ENCODE peak calls at places on chromosomes 11 and 22, in nine cellular contexts. X is ovary, M is IMR-90, C is tibial nerve, F is heart left ventricle, I is uterus, Q is stomach, J is body of pancreas, L is H1. T is an unnamed sample.

GRCh38 chr11:13850256-13851010 is 112.1 kb upstream of the SPON1 start:
- DNase-seq in X (no peak), M (no peak), C (no peak), F (no peak), I (no peak), Q (no peak), J (no peak), L (no peak), T (no peak)

GRCh38 chr11:115606223-115607220 is 102.3 kb upstream of the CADM1 start:
- DNase-seq in X (peak; percentile 53), M (peak; percentile 67), C (no peak), F (peak; percentile 74), I (peak; percentile 31), Q (peak; percentile 31), J (peak; percentile 55), L (no peak), T (no peak)

GRCh38 chr11:24734742-24735141 is 237.9 kb downstream of the LUZP2 start:
- DNase-seq in X (no peak), M (no peak), C (no peak), F (no peak), I (no peak), Q (no peak), J (no peak), L (no peak), T (no peak)

GRCh38 chr11:65043881-65044501 is 3.0 kb downstream of the SAC3D1 start:
- DNase-seq in X (no peak), M (peak; percentile 43), C (no peak), F (peak; percentile 48), I (no peak), Q (no peak), J (no peak), L (no peak), T (no peak)

GRCh38 chr11:109508185-109508584 is 86.2 kb downstream of the C11orf87 start:
- DNase-seq in X (no peak), M (no peak), C (no peak), F (no peak), I (no peak), Q (no peak), J (no peak), L (no peak), T (no peak)

GRCh38 chr22:22244337-22245250 is at the start of gene VPREB1:
- DNase-seq in X (no peak), M (no peak), C (no peak), F (no peak), I (no peak), Q (no peak), J (no peak), L (no peak), T (no peak)

GRCh38 chr11:3119141-3119821 is 45.8 kb downstream of the OSBPL5 start:
- DNase-seq in X (peak; percentile 30), M (no peak), C (no peak), F (peak; percentile 16), I (peak; percentile 13), Q (peak; percentile 22), J (no peak), L (no peak), T (peak; percentile 16)

GRCh38 chr22:46393791-46394333 is 58.3 kb downstream of the TRMU start:
- DNase-seq in X (no peak), M (no peak), C (no peak), F (no peak), I (no peak), Q (no peak), J (no peak), L (no peak), T (no peak)

GRCh38 chr11:123776160-123776559 is 21.8 kb upstream of the OR6X1 start:
- DNase-seq in X (no peak), M (no peak), C (no peak), F (no peak), I (no peak), Q (no peak), J (no peak), L (no peak), T (no peak)

GRCh38 chr22:38345782-38346181 is 28.5 kb upstream of the CSNK1E start:
- DNase-seq in X (peak; percentile 13), M (no peak), C (no peak), F (no peak), I (peak; percentile 6), Q (peak; percentile 19), J (peak; percentile 4), L (peak; percentile 35), T (peak; percentile 17)

DNA sequence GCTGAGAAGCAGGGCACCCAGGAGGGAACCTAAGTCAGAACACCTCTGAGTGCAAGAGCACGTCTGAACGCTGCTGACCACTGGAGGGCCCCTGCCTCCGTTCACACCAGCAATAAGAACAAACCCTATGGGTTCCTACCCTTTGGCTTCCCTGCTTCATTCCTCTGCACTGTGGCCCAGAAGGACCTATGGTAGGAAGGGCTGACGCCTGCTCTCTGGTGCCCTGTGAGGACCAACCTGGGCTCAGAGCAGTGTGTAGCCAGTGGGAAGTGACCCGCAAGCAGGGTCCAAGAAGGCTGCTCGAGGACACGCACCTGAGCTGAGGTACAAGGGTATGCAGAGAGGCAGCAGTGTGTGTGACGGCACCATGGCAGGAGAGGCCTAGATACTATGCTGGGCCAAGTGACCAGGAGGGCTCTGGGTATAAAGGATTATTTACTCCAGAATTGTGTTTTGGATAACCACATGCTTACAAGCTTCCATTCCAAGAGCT is 68.8 kb upstream of the CLTCL1 start:
- DNase-seq in X (no peak), M (no peak), C (no peak), F (no peak), I (no peak), Q (no peak), J (no peak), L (no peak), T (no peak)
- H3K36me3 ChIP-seq in X (no peaks in the 10 kb centered on the region), M (peaks cover 52% of the 10 kb centered on the region), C (peaks cover 5% of the 10 kb centered on the region), F (peaks cover 95% of the 10 kb centered on the region), I (no peaks in the 10 kb centered on the region), Q (peaks cover 94% of the 10 kb centered on the region), J (peaks cover 7% of the 10 kb centered on the region), L (peaks cover 32% of the 10 kb centered on the region), T (peaks cover 15% of the 10 kb centered on the region)

DNA sequence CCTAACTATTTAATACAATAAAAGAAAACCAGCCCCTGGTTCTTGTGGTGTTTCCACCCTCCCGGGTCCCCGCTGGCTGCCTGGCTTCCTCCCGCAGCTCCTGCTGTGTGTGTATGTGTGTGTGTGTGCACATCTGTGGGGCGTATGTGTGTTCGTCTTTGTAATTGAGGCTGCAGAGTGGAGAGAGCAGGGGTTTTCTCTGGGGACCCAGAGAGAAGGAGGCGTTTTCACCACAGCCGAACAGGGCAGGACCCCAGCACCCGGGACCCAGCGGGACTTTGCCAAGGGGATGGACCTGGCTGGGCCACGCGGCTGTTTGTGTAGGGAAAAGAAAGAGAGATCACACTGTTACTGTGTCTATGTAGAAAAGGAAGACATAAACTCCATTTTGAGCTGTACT is 42.7 kb downstream of the IGLL1 start:
- DNase-seq in X (peak; percentile 84), M (no peak), C (no peak), F (no peak), I (no peak), Q (no peak), J (no peak), L (no peak), T (no peak)
- H3K4me3 ChIP-seq in X (no peak overlapping the region), M (no peak overlapping the region), C (no peak overlapping the region), F (no peak overlapping the region), I (no peak overlapping the region), Q (no peak overlapping the region), J (no peak overlapping the region), L (no peak overlapping the region), T (no peak overlapping the region)

GRCh38 chr11:22190827-22191463 is 1.9 kb upstream of the ANO5 start:
- DNase-seq in X (no peak), M (no peak), C (no peak), F (no peak), I (no peak), Q (no peak), J (no peak), L (no peak), T (no peak)

GRCh38 chr11:22192289-22192641 is 620 bp upstream of the ANO5 start:
- DNase-seq in X (no peak), M (no peak), C (no peak), F (peak; percentile 19), I (no peak), Q (peak; percentile 25), J (peak; percentile 57), L (no peak), T (peak; percentile 43)

GRCh38 chr11:22193348-22194051 is 615 bp downstream of the ANO5 start:
- DNase-seq in X (peak; percentile 37), M (no peak), C (no peak), F (peak; percentile 18), I (peak; percentile 13), Q (peak; percentile 26), J (peak; percentile 31), L (peak; percentile 67), T (peak; percentile 45)

GRCh38 chr11:22194907-22195306 is 2.0 kb downstream of the ANO5 start:
- DNase-seq in X (no peak), M (no peak), C (no peak), F (no peak), I (no peak), Q (no peak), J (no peak), L (no peak), T (no peak)

DNA sequence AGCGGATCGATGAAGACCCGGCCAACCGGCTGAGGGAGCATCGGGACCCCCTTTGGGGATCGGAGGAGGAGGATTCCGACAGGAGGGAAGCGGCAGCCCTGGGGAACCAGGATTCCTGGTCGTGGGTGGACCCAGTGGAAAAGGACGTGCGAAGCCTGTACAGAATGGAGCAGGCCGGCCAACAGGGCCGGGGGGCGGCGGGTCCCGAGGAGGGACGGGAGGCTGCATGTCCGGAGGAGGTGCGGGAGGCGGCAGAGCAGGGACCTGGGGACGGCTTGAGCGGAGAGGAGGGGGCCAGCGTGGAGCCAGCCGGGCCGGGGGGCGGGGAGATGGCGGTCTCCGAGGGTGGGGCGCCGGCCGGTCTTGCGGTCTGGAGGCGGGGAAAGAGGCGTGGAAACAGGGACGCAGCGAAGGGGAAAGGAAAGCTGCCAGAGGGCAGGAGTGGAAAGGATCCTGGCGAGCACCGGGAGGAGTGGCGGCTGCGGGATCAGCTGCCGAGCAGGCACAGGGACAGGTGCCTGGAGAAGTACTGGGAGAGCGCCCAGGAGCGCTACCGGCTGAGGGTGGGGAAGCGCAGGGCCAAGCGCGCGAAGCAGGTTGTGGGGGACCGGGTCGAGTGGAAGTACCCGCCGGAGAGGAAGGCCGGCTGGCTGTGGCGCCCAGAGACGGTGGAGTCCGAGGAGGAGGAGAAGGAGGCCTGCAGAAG is at the start of gene ANO5:
- DNase-seq in X (peak; percentile 59), M (no peak), C (peak; percentile 14), F (peak; percentile 80), I (peak; percentile 34), Q (peak; percentile 78), J (peak; percentile 83), L (peak; percentile 87), T (peak; percentile 91)
- TF ChIP-seq POLR2A in X (no peak), M (no peak), C (no peak), F (peak; percentile 80), I (peak; percentile 15), Q (no peak), J (peak; percentile 76), L (no peak), T (peak; percentile 70)

DNA sequence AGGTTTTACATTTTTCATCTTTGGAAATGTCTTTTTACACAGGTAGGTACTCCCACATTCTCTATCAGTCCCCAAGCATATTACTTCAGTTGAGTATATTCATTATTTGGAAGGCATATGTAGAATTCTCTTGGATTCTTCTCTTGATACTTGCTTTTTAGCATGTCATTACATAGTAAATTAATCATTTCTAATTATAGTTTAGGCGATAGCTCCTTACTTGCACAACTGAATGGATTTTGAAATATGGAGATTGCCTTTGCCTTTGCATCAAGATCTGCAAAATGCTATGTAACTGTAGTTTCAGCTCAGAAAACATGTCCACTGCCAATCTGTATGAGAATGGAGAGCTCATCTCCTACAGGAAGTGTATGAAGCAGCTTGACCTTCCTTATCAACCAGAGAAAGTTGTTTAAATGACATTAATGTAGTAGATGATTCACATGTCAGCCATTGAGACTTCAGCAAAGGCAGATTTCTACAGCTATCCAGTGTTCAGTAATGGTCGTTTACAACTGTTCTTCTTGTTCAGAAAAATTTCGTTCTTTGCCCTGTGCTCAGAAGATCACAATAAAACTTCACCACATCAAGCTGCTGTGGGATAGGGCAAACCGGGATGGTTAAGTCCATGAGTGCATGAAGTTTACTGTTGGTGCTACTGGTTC is 61.5 kb downstream of the PPP6R3 start:
- DNase-seq in X (no peak), M (peak; percentile 18), C (no peak), F (no peak), I (no peak), Q (no peak), J (no peak), L (no peak), T (no peak)
- H3K36me3 ChIP-seq in X (no peaks in the 10 kb centered on the region), M (peaks cover 31% of the 10 kb centered on the region), C (no peaks in the 10 kb centered on the region), F (peaks cover 66% of the 10 kb centered on the region), I (no peaks in the 10 kb centered on the region), Q (peaks cover 61% of the 10 kb centered on the region), J (no peaks in the 10 kb centered on the region), L (peaks cover 9% of the 10 kb centered on the region), T (peaks cover 59% of the 10 kb centered on the region)